ENCODE peak calls at places on chromosomes 16 and 17, in six cellular contexts. One of them, this sample, is unnamed.

GRCh38 chr17:290626-291025 is 62.0 kb downstream of the RPH3AL start:
- DNase-seq in HuH-7.5: no peak
- DNase-seq in AG20443: no peak
- DNase-seq in SW480: no peak
- DNase-seq in effector CD4-positive, alpha-beta T cell: no peak
- DNase-seq in endothelial cell: no peak
- DNase-seq in this sample: no peak

GRCh38 chr16:1180772-1181714 is 28.1 kb downstream of the CACNA1H start:
- DNase-seq in endothelial cell: no peak
- DNase-seq in AG20443: no peak
- DNase-seq in SW480: no peak
- DNase-seq in HuH-7.5: no peak
- DNase-seq in effector CD4-positive, alpha-beta T cell: no peak
- DNase-seq in this sample: peak

GRCh38 chr16:57591086-57591869 is 37.2 kb upstream of the ADGRG1 start:
- DNase-seq in effector CD4-positive, alpha-beta T cell: peak
- DNase-seq in endothelial cell: peak
- DNase-seq in SW480: peak
- DNase-seq in AG20443: peak
- DNase-seq in HuH-7.5: peak
- DNase-seq in this sample: peak

GRCh38 chr17:68733241-68734176 is 132.3 kb upstream of the FAM20A start:
- DNase-seq in SW480: no peak
- DNase-seq in effector CD4-positive, alpha-beta T cell: no peak
- DNase-seq in AG20443: no peak
- DNase-seq in HuH-7.5: no peak
- DNase-seq in endothelial cell: no peak
- DNase-seq in this sample: no peak

GRCh38 chr17:71023631-71024030 is 854.3 kb downstream of the KCNJ2 start:
- DNase-seq in AG20443: peak
- DNase-seq in endothelial cell: no peak
- DNase-seq in SW480: no peak
- DNase-seq in effector CD4-positive, alpha-beta T cell: no peak
- DNase-seq in HuH-7.5: no peak
- DNase-seq in this sample: peak

GRCh38 chr16:3959148-3959547 is 78.6 kb upstream of the CREBBP start:
- DNase-seq in SW480: no peak
- DNase-seq in effector CD4-positive, alpha-beta T cell: no peak
- DNase-seq in endothelial cell: no peak
- DNase-seq in AG20443: no peak
- DNase-seq in HuH-7.5: no peak
- DNase-seq in this sample: no peak

GRCh38 chr17:3935825-3936355 is 19.6 kb upstream of the P2RX1 start:
- DNase-seq in AG20443: peak
- DNase-seq in SW480: no peak
- DNase-seq in endothelial cell: no peak
- DNase-seq in effector CD4-positive, alpha-beta T cell: no peak
- DNase-seq in HuH-7.5: no peak
- DNase-seq in this sample: no peak

GRCh38 chr17:7128174-7128573 is 13.6 kb upstream of the ASGR2 start:
- DNase-seq in SW480: no peak
- DNase-seq in AG20443: no peak
- DNase-seq in endothelial cell: no peak
- DNase-seq in HuH-7.5: no peak
- DNase-seq in effector CD4-positive, alpha-beta T cell: no peak
- DNase-seq in this sample: no peak

GRCh38 chr16:75491876-75492275 is 3.4 kb downstream of the CHST6 start:
- DNase-seq in HuH-7.5: peak
- DNase-seq in AG20443: no peak
- DNase-seq in effector CD4-positive, alpha-beta T cell: no peak
- DNase-seq in endothelial cell: no peak
- DNase-seq in SW480: peak
- DNase-seq in this sample: no peak

GRCh38 chr16:67842509-67843342 is 606 bp downstream of the THAP11 start:
- DNase-seq in HuH-7.5: peak
- DNase-seq in effector CD4-positive, alpha-beta T cell: peak
- DNase-seq in endothelial cell: peak
- DNase-seq in AG20443: peak
- DNase-seq in SW480: peak
- DNase-seq in this sample: peak

This sample was measured in nephron progenitor cell.